ENCODE peak calls at places on chromosome 11, in eight cellular contexts. I is fibroblast of lung, F is adrenal gland, Q is PC-3, A is esophagus muscularis mucosa, Y is A549, U is stomach, X is body of pancreas. P is an unnamed sample.

GRCh38 chr11:38296211-38296776 is 1698.3 kb upstream of the RAG2 start:
- DNase-seq in F (no peak), U (no peak), Y (no peak), I (no peak), Q (no peak), X (no peak), A (no peak), P (no peak)

GRCh38 chr11:72607101-72607468 is 67.1 kb downstream of the PDE2A start:
- DNase-seq in F (no peak), U (no peak), I (no peak), X (no peak), A (no peak), Y (no peak), Q (no peak), P (no peak)

GRCh38 chr11:15074206-15075161 is 1.1 kb downstream of the CALCB start:
- DNase-seq in F (peak; percentile 68), Y (peak; percentile 85), A (peak; percentile 95), I (peak; percentile 51), Q (peak; percentile 64), U (peak; percentile 91), X (peak; percentile 98), P (peak; percentile 41)

GRCh38 chr11:95739108-95739507 is 50.5 kb downstream of the FAM76B start:
- DNase-seq in X (no peak), A (no peak), Y (no peak), F (no peak), Q (no peak), I (no peak), U (no peak), P (no peak)

GRCh38 chr11:83717551-83717950 is 431.4 kb upstream of the CCDC90B start:
- DNase-seq in A (no peak), I (no peak), U (no peak), Q (no peak), X (no peak), Y (no peak), F (no peak), P (no peak)

GRCh38 chr11:104443387-104443786 is 279.4 kb upstream of the PDGFD start:
- DNase-seq in I (peak; percentile 9), A (no peak), X (no peak), F (no peak), Y (no peak), Q (peak; percentile 52), U (no peak), P (no peak)

GRCh38 chr11:1077417-1078119 is 2.9 kb downstream of the MUC2 start:
- DNase-seq in I (no peak), U (no peak), X (peak; percentile 4), A (no peak), Q (no peak), F (no peak), Y (no peak), P (no peak)

GRCh38 chr11:72066855-72067254 is 13.5 kb downstream of the NUMA1 start:
- DNase-seq in Q (no peak), F (no peak), U (no peak), Y (no peak), A (no peak), I (no peak), X (no peak), P (no peak)

GRCh38 chr11:67250059-67251043 is 15.9 kb upstream of the GRK2 start:
- DNase-seq in F (no peak), X (no peak), I (no peak), U (no peak), A (no peak), Y (no peak), Q (no peak), P (no peak)

GRCh38 chr11:85712953-85713352 is 27.0 kb upstream of the CCDC89 start:
- DNase-seq in U (no peak), X (no peak), I (peak; percentile 52), Y (no peak), Q (no peak), F (no peak), A (no peak), P (no peak)

GRCh38 chr11:613369-613968 is 2.3 kb downstream of the IRF7 start:
- DNase-seq in A (no peak), X (peak; percentile 73), I (peak; percentile 37), F (no peak), U (peak; percentile 86), Y (peak; percentile 49), Q (peak; percentile 70), P (peak; percentile 9)

GRCh38 chr11:19978668-19979518 is 181.4 kb downstream of the DBX1 start:
- DNase-seq in Q (peak; percentile 71), X (peak; percentile 19), U (no peak), F (no peak), I (peak; percentile 88), A (no peak), Y (peak; percentile 79), P (no peak)

GRCh38 chr11:70524096-70524922 is 126.0 kb downstream of the CTTN start:
- DNase-seq in U (no peak), A (no peak), Q (no peak), Y (no peak), F (no peak), X (no peak), I (peak; percentile 55), P (no peak)

DNA sequence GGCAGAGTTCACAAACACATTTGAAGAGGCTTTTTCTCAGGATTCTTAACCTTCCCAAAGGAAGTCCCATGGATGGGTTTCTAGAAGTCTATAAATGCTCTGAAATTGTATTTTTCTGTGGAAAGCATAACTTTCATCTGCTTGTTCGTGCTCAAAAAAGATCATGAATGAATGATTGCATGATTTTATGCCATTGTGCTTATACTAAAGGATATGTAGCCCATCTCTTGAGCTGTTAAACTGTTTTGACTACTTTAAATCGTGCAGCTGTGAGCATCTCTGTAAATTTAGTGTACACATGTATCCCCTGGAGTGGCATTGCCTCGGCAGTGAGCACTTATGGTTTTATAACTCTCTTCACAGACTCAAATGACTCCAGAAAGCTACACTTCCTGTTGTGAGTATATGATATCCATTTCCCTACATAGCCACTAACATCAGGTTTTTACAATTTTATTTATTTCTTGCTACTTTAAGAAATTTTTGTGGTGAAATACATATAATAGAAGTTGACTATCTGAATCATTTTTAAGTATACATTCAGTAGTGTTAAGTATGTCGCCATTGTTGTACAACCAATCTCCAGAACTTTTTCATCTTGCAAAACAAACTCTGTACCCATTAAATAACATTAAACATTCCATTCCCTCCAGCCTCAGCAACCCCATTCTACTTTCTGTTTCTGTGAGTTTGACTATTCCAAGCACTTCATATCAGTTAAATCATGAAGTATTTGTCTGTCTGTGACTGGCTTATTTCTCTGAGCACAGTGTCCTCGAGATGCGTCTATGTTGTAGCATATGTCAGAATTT is 8.0 kb downstream of the NEAT1 start:
- DNase-seq in F (peak; percentile 25), U (peak; percentile 25), Q (peak; percentile 26), X (no peak), A (no peak), I (peak; percentile 51), Y (peak; percentile 62), P (no peak)
- H3K4me1 ChIP-seq in F (peaks cover 95% of the 10 kb centered on the region), U (peaks cover 53% of the 10 kb centered on the region), Q (peaks cover 18% of the 10 kb centered on the region), X (peaks cover 76% of the 10 kb centered on the region), A (peaks cover 93% of the 10 kb centered on the region), I (peaks cover 2% of the 10 kb centered on the region), Y (peaks cover 63% of the 10 kb centered on the region), P (peaks cover 59% of the 10 kb centered on the region)

GRCh38 chr11:3158131-3158591 is 6.9 kb downstream of the OSBPL5 start:
- DNase-seq in Y (no peak), X (peak; percentile 3), Q (no peak), I (no peak), A (no peak), U (no peak), F (no peak), P (no peak)

GRCh38 chr11:3158821-3159220 is 6.3 kb downstream of the OSBPL5 start:
- DNase-seq in A (no peak), Q (no peak), Y (no peak), X (peak; percentile 3), I (no peak), U (no peak), F (no peak), P (no peak)

GRCh38 chr11:3161309-3161708 is 3.8 kb downstream of the OSBPL5 start:
- DNase-seq in Q (no peak), X (peak; percentile 4), I (no peak), U (no peak), F (no peak), A (no peak), Y (no peak), P (no peak)

GRCh38 chr11:3160252-3161031 is 4.7 kb downstream of the OSBPL5 start:
- DNase-seq in I (peak; percentile 92), U (peak; percentile 83), F (peak; percentile 90), A (peak; percentile 97), Y (no peak), X (peak; percentile 88), Q (no peak), P (no peak)

DNA sequence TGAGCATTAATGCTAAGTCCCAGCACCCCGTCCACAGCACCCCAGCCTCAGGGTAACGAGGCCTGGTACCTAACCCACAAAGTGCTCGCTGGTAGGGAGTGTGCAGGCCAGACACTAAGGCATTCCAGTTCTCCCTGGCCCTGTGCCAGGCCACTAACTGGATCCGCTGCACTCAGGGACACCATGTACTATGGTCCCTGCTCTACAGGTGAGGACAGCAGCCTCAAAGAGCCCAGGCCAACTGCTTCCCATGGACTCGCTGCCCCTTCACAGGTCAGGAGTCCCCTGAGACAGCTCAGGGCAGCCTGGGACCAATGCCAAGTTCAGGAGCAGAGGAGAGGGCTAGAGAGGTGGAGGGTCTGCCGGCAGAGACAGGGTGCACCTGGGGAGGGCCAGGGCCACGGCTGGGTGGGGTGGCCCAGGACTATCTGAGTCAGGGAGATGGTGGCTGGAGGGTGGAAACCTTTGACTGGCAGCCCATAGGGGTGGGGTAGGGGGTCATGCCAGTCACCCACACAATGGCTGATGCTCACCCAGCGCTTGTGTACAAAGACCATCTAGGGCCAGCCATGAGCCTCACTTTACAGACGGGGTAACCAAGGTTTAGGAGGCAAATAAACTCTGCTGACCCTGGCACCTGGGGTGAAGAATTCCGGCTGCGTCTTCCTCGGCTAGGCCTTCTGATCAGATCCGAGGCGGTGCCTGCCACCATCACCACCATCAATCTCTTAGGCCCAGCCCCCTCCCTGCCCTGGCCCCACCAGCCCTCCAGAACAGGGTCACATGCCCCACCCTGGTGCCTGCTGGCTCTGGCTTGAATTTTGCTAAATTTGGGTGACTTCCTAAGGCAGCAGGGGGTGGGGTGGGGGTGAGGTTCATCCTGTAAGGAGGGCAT is 5.6 kb downstream of the OSBPL5 start:
- DNase-seq in Q (no peak), Y (no peak), X (peak; percentile 76), I (no peak), F (no peak), A (no peak), U (peak; percentile 65), P (no peak)
- H3K4me3 ChIP-seq in Q (no peak overlapping the region), Y (no peak overlapping the region), X (peak overlapping the region; percentile 31), I (peak overlapping the region; percentile 70), F (peak overlapping the region; percentile 37), A (peak overlapping the region; percentile 64), U (peak overlapping the region; percentile 49), P (no peak overlapping the region)

GRCh38 chr11:131684111-131685060 is 314.0 kb downstream of the NTM start:
- DNase-seq in U (no peak), A (no peak), Y (no peak), I (no peak), F (no peak), Q (no peak), X (no peak), P (no peak)
- H3K4me1 ChIP-seq in U (peaks cover 7% of the 10 kb centered on the region), A (peaks cover 12% of the 10 kb centered on the region), Y (no peaks in the 10 kb centered on the region), I (no peaks in the 10 kb centered on the region), F (no peaks in the 10 kb centered on the region), Q (no peaks in the 10 kb centered on the region), X (peaks cover 8% of the 10 kb centered on the region), P (no peaks in the 10 kb centered on the region)

DNA sequence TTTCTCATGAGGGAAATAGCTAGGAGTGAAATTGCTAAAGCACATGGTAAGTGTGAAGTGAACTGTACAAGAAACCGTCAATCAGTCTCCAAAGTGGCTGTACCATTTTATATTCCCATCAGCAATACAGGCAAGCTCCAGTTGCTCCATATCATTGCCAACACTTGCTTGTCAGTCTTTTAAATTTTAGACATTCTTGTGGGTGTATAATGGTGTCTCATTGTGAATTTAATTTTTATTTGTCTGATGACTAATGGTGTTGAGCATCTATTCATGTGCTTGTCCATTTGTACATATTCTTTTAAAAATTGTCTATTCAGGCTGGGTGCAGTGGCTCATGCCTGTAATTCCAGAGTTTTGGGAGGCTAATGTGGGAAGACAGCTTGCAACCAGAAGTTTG is 34.1 kb upstream of the SMCO4 start:
- DNase-seq in Q (peak; percentile 82), A (no peak), U (no peak), Y (no peak), I (peak; percentile 92), X (no peak), F (no peak), P (no peak)
- H3K4me3 ChIP-seq in Q (no peak overlapping the region), A (no peak overlapping the region), U (no peak overlapping the region), Y (no peak overlapping the region), I (no peak overlapping the region), X (no peak overlapping the region), F (no peak overlapping the region), P (no peak overlapping the region)